ENCODE peak calls at places on chromosomes 1 and 21, in six cellular contexts. K, X, J, B, C and Y are unnamed samples. For H3K9me3 and H3K27me3, the result is how much of the 10 kb centered on the place peaks cover.

GRCh38 chr1:53582211-53583020 is 123.2 kb downstream of the DMRTB1 start:
- DNase-seq in C (no peak), K (no peak), X (no peak), J (no peak), B (no peak), Y (peak)

GRCh38 chr1:105337427-105337826 is 1587.7 kb downstream of the AMY1C start:
- DNase-seq in J (no peak), K (no peak), B (no peak), X (no peak), C (no peak), Y (no peak)

GRCh38 chr1:153616885-153617428 is 832 bp upstream of the S100A14 start:
- DNase-seq in B (no peak), K (no peak), C (no peak), X (no peak), J (peak), Y (no peak)

GRCh38 chr1:6378096-6378746 is 15.3 kb downstream of the ACOT7 start:
- DNase-seq in J (no peak), C (no peak), B (no peak), X (no peak), K (no peak), Y (no peak)

GRCh38 chr1:93977546-93977945 is 68.3 kb upstream of the GCLM start:
- DNase-seq in C (no peak), J (no peak), X (no peak), B (no peak), K (no peak), Y (no peak)

GRCh38 chr1:63327417-63328139 is 5.2 kb downstream of the FOXD3 start:
- DNase-seq in J (no peak), X (peak), B (no peak), K (peak), C (peak), Y (no peak)

GRCh38 chr21:45854702-45855247 is 126.8 kb upstream of the COL6A1 start:
- DNase-seq in X (no peak), B (no peak), J (no peak), C (no peak), K (peak), Y (no peak)

GRCh38 chr1:41534181-41535076 is 49.9 kb upstream of the EDN2 start:
- DNase-seq in B (no peak), K (no peak), J (no peak), C (no peak), X (no peak), Y (peak)

GRCh38 chr1:42052300-42052699 is 100.9 kb upstream of the GUCA2B start:
- DNase-seq in J (no peak), X (no peak), K (no peak), B (no peak), C (no peak), Y (no peak)

GRCh38 chr1:107670397-107670796 is 294.6 kb downstream of the VAV3 start:
- DNase-seq in B (no peak), C (no peak), K (no peak), J (no peak), X (no peak), Y (no peak)

GRCh38 chr1:84598418-84598817 is 24.2 kb upstream of the CTBS start:
- DNase-seq in C (no peak), B (no peak), J (no peak), K (peak), X (no peak), Y (no peak)

GRCh38 chr1:63152572-63152971 is 169.8 kb upstream of the FOXD3 start:
- DNase-seq in X (no peak), J (no peak), B (no peak), C (no peak), K (no peak), Y (no peak)

GRCh38 chr1:169108897-169109560 is 2.5 kb downstream of the ATP1B1 start:
- DNase-seq in K (peak), J (no peak), B (no peak), X (no peak), C (no peak), Y (no peak)

GRCh38 chr1:98210064-98210463 is 289.2 kb upstream of the DPYD start:
- DNase-seq in C (no peak), X (no peak), B (no peak), K (peak), J (no peak), Y (no peak)

GRCh38 chr21:40841524-40842196 is 5.3 kb downstream of the DSCAM start:
- DNase-seq in C (peak), X (no peak), K (no peak), B (no peak), J (peak), Y (no peak)

GRCh38 chr1:10537082-10537766 is 62.5 kb downstream of the PEX14 start:
- DNase-seq in C (no peak), X (no peak), J (no peak), K (no peak), B (no peak), Y (no peak)

GRCh38 chr1:16072616-16073484 is 601 bp downstream of the FAM131C start:
- DNase-seq in B (no peak), J (no peak), K (no peak), C (no peak), X (no peak), Y (no peak)

GRCh38 chr1:36198641-36199040 is 25.6 kb upstream of the THRAP3 start:
- DNase-seq in K (no peak), B (no peak), J (no peak), X (no peak), C (no peak), Y (no peak)

GRCh38 chr1:196317535-196318522 is 290.4 kb downstream of the KCNT2 start:
- DNase-seq in K (peak), C (no peak), J (peak), B (peak), X (no peak), Y (no peak)

GRCh38 chr1:185652348-185652747 is 81.8 kb upstream of the HMCN1 start:
- DNase-seq in C (no peak), X (no peak), B (no peak), K (no peak), J (no peak), Y (no peak)

GRCh38 chr1:228282329-228283042 is 74.6 kb downstream of the OBSCN start:
- DNase-seq in C (peak), J (no peak), B (no peak), K (peak), X (peak), Y (no peak)

GRCh38 chr21:15430023-15430422 is 299.8 kb upstream of the USP25 start:
- DNase-seq in C (no peak), B (no peak), X (no peak), K (no peak), J (no peak), Y (no peak)

GRCh38 chr1:222546548-222547259 is 1.2 kb downstream of the HHIPL2 start:
- DNase-seq in C (no peak), K (peak), X (no peak), B (no peak), J (no peak), Y (no peak)

GRCh38 chr1:47797555-47797954 is 199.6 kb downstream of the TRABD2B start:
- DNase-seq in X (no peak), K (no peak), B (no peak), J (no peak), C (no peak), Y (no peak)

GRCh38 chr1:84339503-84339902 is 38.0 kb downstream of the SAMD13 start:
- DNase-seq in X (no peak), J (no peak), B (no peak), K (no peak), C (no peak), Y (no peak)

GRCh38 chr1:217133958-217134856 is 411.0 kb upstream of the ESRRG start:
- DNase-seq in X (peak), K (peak), J (no peak), C (no peak), B (no peak), Y (no peak)

GRCh38 chr1:19430121-19431068 is 54.9 kb downstream of the CAPZB start:
- DNase-seq in B (no peak), X (no peak), K (peak), C (no peak), J (no peak), Y (no peak)

GRCh38 chr1:160640359-160641123 is 6.3 kb downstream of the SLAMF1 start:
- DNase-seq in B (no peak), J (no peak), X (no peak), C (no peak), K (peak), Y (no peak)
- H3K9me3 ChIP-seq in B (under half), J (under half), X (under half), C (under half), K (under half), Y (under half)

DNA sequence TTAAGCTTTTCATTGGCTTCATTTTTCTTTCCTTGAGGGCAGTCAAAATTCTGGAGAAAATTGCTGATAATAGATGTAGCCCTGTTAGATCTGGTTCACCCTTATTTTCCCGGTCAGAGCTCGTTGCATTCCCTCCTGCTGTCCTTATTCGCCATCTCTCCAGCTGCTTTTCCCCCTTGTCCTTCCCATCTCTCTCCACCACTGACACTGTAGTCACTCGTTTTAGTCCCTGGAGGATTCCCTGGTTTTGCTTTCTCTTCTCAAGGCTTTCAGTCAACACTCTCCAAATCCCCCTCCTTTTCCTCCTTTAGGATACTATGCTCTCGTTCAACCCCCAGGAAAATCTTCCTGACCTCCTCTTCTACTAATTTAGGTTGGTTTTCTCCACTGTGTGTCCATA is 83.1 kb downstream of the C21orf91 start:
- DNase-seq in J (peak), X (no peak), K (no peak), B (no peak), C (no peak), Y (no peak)
- H3K27me3 ChIP-seq in J (under half), X (under half), K (under half), B (under half), C (under half), Y (under half)

DNA sequence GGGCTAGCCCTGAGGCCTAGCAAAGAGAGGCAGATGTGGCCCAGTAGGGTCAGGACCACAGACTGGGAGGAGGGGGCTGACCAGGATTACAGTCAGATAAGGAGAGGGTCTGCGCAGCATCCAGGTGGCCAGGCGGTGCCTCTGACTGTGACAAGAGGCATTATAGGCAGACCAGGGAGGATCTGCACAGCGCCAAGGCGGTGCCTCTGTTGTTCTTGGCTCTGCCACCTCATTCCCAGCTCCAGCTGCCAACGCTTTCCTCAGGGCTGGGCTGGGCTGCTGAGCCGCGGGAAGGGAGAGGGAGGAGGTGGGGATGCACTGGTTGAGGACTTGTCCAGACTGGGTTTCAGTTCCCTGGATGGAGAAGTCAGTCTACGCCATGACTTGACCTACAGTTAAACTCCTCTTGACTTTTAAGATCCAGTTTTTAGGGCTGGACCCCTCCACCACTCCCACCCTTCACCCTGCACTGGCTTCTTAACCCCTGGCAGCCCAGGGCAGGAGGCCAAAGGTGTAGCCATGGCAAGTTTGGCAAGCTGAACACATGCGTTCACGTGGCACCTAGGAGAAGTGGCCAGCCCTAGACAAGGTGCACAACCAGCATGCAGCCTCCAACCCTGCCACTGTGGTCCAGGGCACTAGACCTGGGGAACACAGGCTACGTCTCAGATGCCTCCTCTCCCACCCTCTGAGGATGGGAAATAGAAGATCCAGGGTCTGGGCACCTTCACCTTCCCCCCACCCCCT is 4.5 kb upstream of the CRABP2 start:
- DNase-seq in J (peak), B (no peak), X (peak), C (no peak), K (no peak), Y (peak)
- H3K27ac ChIP-seq in J (peak), B (no peak), X (no peak), C (no peak), K (no peak), Y (peak)

GRCh38 chr21:8989261-8989882 is 1532.0 kb upstream of the TPTE start:
- DNase-seq in J (no peak), K (no peak), X (no peak), B (no peak), C (no peak), Y (no peak)

GRCh38 chr21:8989883-8990325 is 1531.5 kb upstream of the TPTE start:
- DNase-seq in B (no peak), X (no peak), K (no peak), J (no peak), C (no peak), Y (no peak)

GRCh38 chr21:8991088-8991907 is 1530.1 kb upstream of the TPTE start:
- DNase-seq in K (no peak), C (no peak), J (no peak), B (no peak), X (no peak), Y (no peak)

GRCh38 chr21:8991968-8992621 is 1529.3 kb upstream of the TPTE start:
- DNase-seq in K (no peak), C (no peak), X (no peak), J (no peak), B (no peak), Y (no peak)

GRCh38 chr21:8990326-8991087 is 1530.9 kb upstream of the TPTE start:
- DNase-seq in X (no peak), K (no peak), B (no peak), J (no peak), C (no peak), Y (no peak)
- H3K9me3 ChIP-seq in X (under half), K (under half), B (under half), J (under half), C (under half), Y (under half)